ENCODE peak calls at places on chromosomes 4 and X, in five cellular contexts. I is Peyer's patch, D is body of pancreas, M is upper lobe of left lung, B is IMR-90. P is an unnamed sample.

GRCh38 chr4:7621252-7621651 is 186.5 kb upstream of the PSAPL1 start:
- DNase-seq in M (no peak), I (no peak), B (no peak), D (no peak), P (no peak)

GRCh38 chr4:36303430-36304137 is 22.2 kb downstream of the DTHD1 start:
- DNase-seq in D (no peak), B (no peak), M (no peak), I (no peak), P (no peak)

GRCh38 chr4:57073559-57073958 is 36.6 kb downstream of the IGFBP7 start:
- DNase-seq in D (no peak), I (no peak), B (no peak), M (no peak), P (no peak)

GRCh38 chrX:43971966-43972961 is 926 bp downstream of the NDP start:
- DNase-seq in M (no peak), D (no peak), B (peak; percentile 39), I (no peak), P (no peak)

GRCh38 chrX:65924938-65925507 is 114.9 kb downstream of the VSIG4 start:
- DNase-seq in M (no peak), D (no peak), B (no peak), I (no peak), P (no peak)

GRCh38 chrX:57821703-57822375 is 88.4 kb downstream of the ZXDA start:
- DNase-seq in D (peak; percentile 24), I (no peak), M (no peak), B (peak; percentile 55), P (no peak)

GRCh38 chrX:72123471-72124185 is 8.1 kb downstream of the RTL5 start:
- DNase-seq in I (no peak), D (no peak), B (peak; percentile 5), M (no peak), P (no peak)

GRCh38 chrX:109964390-109964789 is 38.5 kb upstream of the TMEM164 start:
- DNase-seq in D (no peak), B (no peak), I (no peak), M (no peak), P (no peak)

GRCh38 chrX:98362630-98363029 is 1478.9 kb downstream of the RPA4 start:
- DNase-seq in D (no peak), M (no peak), I (no peak), B (no peak), P (no peak)

GRCh38 chrX:89124985-89125384 is 378.0 kb downstream of the CPXCR1 start:
- DNase-seq in M (no peak), I (no peak), B (no peak), D (no peak), P (no peak)

GRCh38 chr4:16225139-16225538 is 1.1 kb downstream of the TAPT1 start:
- DNase-seq in D (no peak), I (no peak), M (no peak), B (peak; percentile 41), P (no peak)

GRCh38 chr4:173334891-173335754 is 965 bp upstream of the HMGB2 start:
- DNase-seq in D (peak; percentile 59), M (peak; percentile 90), B (peak; percentile 70), I (peak; percentile 43), P (peak; percentile 63)

GRCh38 chrX:119693032-119693995 is at the start of gene SEPTIN6:
- DNase-seq in M (peak; percentile 91), B (peak; percentile 52), D (peak; percentile 39), I (peak; percentile 90), P (peak; percentile 61)

GRCh38 chr4:149441338-149441737 is 374.3 kb downstream of the IQCM start:
- DNase-seq in M (no peak), I (no peak), B (peak; percentile 16), D (no peak), P (no peak)

GRCh38 chr4:72314869-72315268 is 254.2 kb downstream of the ADAMTS3 start:
- DNase-seq in I (no peak), M (no peak), D (no peak), B (peak; percentile 76), P (no peak)

GRCh38 chr4:156098846-156099245 is 145.2 kb upstream of the CTSO start:
- DNase-seq in B (no peak), M (no peak), D (no peak), I (no peak), P (no peak)

GRCh38 chr4:152709675-152710438 is 30.1 kb upstream of the TMEM154 start:
- DNase-seq in M (no peak), D (no peak), B (no peak), I (no peak), P (no peak)

GRCh38 chrX:120309873-120310730 is 1.2 kb downstream of the TMEM255A start:
- DNase-seq in M (no peak), B (no peak), I (no peak), D (no peak), P (peak; percentile 44)

GRCh38 chrX:37685452-37686347 is at the start of gene XK:
- DNase-seq in D (peak; percentile 62), I (peak; percentile 25), B (no peak), M (peak; percentile 92), P (peak; percentile 35)
- TF ChIP-seq POLR2A in D (peak; percentile 61), I (peak; percentile 60), B (no peak), M (no peak), P (no peak)

GRCh38 chrX:84748965-84749656 is 246.9 kb upstream of the HDX start:
- DNase-seq in D (no peak), B (no peak), M (no peak), I (no peak), P (no peak)

GRCh38 chrX:84747516-84747915 is 245.3 kb upstream of the HDX start:
- DNase-seq in M (no peak), B (no peak), D (no peak), I (no peak), P (no peak)
- H3K4me1 ChIP-seq in M (no peaks in the 10 kb centered on the region), B (no peaks in the 10 kb centered on the region), D (no peaks in the 10 kb centered on the region), I (no peaks in the 10 kb centered on the region), P (no peaks in the 10 kb centered on the region)

GRCh38 chr4:2507855-2508254 is 28.6 kb upstream of the FAM193A start:
- DNase-seq in B (no peak), M (no peak), D (no peak), I (no peak), P (no peak)

GRCh38 chr4:2511645-2512131 is 24.8 kb upstream of the FAM193A start:
- DNase-seq in M (no peak), I (peak; percentile 39), B (no peak), D (no peak), P (no peak)

GRCh38 chr4:2510351-2511259 is 25.8 kb upstream of the FAM193A start:
- DNase-seq in I (no peak), M (no peak), D (no peak), B (no peak), P (no peak)

GRCh38 chr4:2503809-2504208 is 32.6 kb upstream of the FAM193A start:
- DNase-seq in M (no peak), D (no peak), I (no peak), B (no peak), P (no peak)

DNA sequence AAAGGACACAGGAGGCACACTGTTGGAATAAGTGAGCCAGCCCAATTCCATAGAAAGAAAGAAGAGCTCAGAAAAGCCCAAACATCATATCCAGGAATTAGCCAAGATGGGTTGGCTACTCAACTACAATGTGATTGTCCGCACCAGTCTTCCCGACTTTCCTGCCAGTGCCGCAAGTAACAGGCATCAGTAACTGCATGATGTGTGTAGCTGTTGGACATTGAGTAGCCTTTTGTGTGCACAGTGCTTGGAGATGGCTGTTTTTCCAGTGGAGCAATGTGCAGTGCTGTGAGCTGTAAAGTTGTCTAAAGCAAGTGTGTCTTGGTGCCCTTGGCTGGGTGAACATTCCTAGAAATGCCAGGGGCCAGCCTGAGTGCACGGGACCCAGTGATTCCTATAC is 29.2 kb upstream of the FAM193A start:
- DNase-seq in M (no peak), B (no peak), D (no peak), I (no peak), P (no peak)
- TF ChIP-seq POLR2A in M (no peak), B (no peak), D (no peak), I (no peak), P (no peak)

GRCh38 chr4:71198958-71199357 is 139.9 kb upstream of the SLC4A4 start:
- DNase-seq in D (no peak), M (no peak), B (no peak), I (no peak), P (no peak)
- H3K4me1 ChIP-seq in D (peaks cover 17% of the 10 kb centered on the region), M (peaks cover 10% of the 10 kb centered on the region), B (peaks cover 21% of the 10 kb centered on the region), I (no peaks in the 10 kb centered on the region), P (no peaks in the 10 kb centered on the region)

GRCh38 chr4:145180298-145181090 is at the start of gene OTUD4:
- DNase-seq in M (peak; percentile 99), B (peak; percentile 94), I (peak; percentile 94), D (peak; percentile 94), P (peak; percentile 96)
- TF ChIP-seq POLR2A in M (peak; percentile 75), B (no peak), I (peak; percentile 55), D (peak; percentile 60), P (peak; percentile 39)

GRCh38 chrX:17550011-17550410 is 175.0 kb downstream of the NHS start:
- DNase-seq in I (no peak), D (no peak), M (no peak), B (no peak), P (no peak)
- H3K4me1 ChIP-seq in I (no peaks in the 10 kb centered on the region), D (peaks cover 19% of the 10 kb centered on the region), M (no peaks in the 10 kb centered on the region), B (peaks cover 15% of the 10 kb centered on the region), P (peaks cover 2% of the 10 kb centered on the region)

DNA sequence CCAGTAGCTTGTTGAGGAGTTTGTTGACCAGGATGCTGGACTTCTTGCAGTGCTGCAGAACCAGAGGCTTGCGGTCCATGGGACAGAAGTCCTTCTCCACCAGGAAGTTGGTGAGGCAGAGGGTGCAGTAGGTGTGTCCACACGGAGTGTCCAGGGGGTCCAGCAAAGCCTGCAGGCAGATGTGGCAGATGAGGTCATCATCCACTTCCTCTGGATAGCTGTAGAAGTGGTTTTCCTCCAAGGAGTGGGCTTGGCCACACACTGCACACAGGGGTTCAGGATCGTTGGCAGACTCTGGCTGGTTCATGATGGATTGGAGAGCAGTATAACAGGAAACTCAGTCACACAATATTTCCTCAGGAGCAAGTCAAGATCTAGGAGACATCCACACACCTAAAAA is 17.6 kb downstream of the LNX1 start:
- DNase-seq in M (no peak), I (no peak), D (no peak), B (peak; percentile 48), P (no peak)
- TF ChIP-seq POLR2A in M (no peak), I (no peak), D (no peak), B (no peak), P (no peak)

GRCh38 chr4:185215261-185215660 is 5.9 kb downstream of the SNX25 start:
- DNase-seq in D (no peak), M (no peak), B (peak; percentile 18), I (no peak), P (no peak)
- H3K4me1 ChIP-seq in D (peaks cover 18% of the 10 kb centered on the region), M (peaks cover 15% of the 10 kb centered on the region), B (peaks cover 5% of the 10 kb centered on the region), I (no peaks in the 10 kb centered on the region), P (peaks cover 5% of the 10 kb centered on the region)

DNA sequence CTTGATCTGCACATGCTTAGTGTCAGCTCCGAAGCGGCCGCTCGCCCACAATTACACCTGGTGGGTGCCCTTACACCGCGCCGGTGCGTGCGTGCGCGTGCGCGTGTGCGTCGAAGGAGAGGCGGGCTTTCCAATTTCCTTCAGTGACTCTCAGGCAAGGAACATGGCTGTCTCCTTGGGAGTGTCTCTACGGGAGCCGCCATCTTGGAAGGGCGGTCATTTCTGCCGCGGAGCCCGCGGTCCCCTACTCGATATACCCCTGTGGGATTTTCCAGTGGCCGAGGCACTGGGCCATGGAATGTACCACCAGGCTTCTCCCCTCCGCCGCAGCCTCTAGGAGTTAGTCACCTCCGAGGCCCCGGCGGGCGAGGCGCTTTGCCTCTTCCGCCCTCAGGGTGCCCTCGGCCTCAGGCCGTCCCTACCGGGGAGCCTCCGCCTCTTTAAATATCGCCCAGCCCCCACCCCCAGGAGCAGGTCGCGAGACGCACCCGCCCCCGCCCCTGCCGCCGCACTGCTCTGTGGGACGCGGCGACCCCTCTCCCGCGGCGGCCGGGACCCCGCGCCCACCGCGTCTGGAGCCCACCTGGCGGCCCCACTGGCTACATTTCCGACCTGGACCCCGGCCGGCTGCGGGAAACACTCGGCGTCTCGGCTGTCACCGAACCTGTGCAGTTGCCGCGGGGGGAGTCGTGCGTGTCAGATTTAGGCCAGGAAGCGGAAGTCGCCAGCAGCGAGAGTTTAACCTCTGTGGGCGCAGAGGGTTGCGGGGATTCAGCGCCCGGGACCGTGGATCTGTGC is at the start of gene ZNF41:
- DNase-seq in I (peak; percentile 76), D (peak; percentile 76), B (peak; percentile 78), M (peak; percentile 88), P (peak; percentile 74)
- TF ChIP-seq POLR2A in I (peak; percentile 28), D (peak; percentile 31), B (no peak), M (peak; percentile 24), P (no peak)

P was measured in ovary.